ENCODE peak calls at places on chromosome 15, in five cellular contexts. E is OCI-LY7, V is A549, U is GM12865, N is kidney epithelial cell. Y is an unnamed sample.

GRCh38 chr15:72227720-72228119 is 3.3 kb downstream of the PKM start:
- DNase-seq in E (no peak), U (peak; percentile 21), V (no peak), N (no peak), Y (no peak)

GRCh38 chr15:52171386-52171785 is 19.8 kb downstream of the GNB5 start:
- DNase-seq in N (no peak), E (peak; percentile 24), V (no peak), U (no peak), Y (no peak)

GRCh38 chr15:51310064-51310463 is 28.3 kb downstream of the CYP19A1 start:
- DNase-seq in U (no peak), E (no peak), V (no peak), N (no peak), Y (no peak)

GRCh38 chr15:45891766-45892165 is 256.9 kb downstream of the SQOR start:
- DNase-seq in U (no peak), V (no peak), E (no peak), N (no peak), Y (no peak)

GRCh38 chr15:66129561-66129960 is 124.0 kb downstream of the MEGF11 start:
- DNase-seq in U (no peak), E (no peak), N (no peak), V (no peak), Y (no peak)

GRCh38 chr15:61159901-61160300 is 69.2 kb downstream of the RORA start:
- DNase-seq in E (no peak), N (no peak), U (no peak), V (no peak), Y (peak; percentile 93)

GRCh38 chr15:41233367-41233771 is 2.3 kb downstream of the CHP1 start:
- DNase-seq in U (no peak), E (no peak), V (peak; percentile 34), N (peak; percentile 21), Y (no peak)

GRCh38 chr15:51051776-51052175 is 42.9 kb downstream of the TNFAIP8L3 start:
- DNase-seq in U (no peak), E (no peak), V (no peak), N (no peak), Y (peak; percentile 65)

GRCh38 chr15:90665288-90666134 is 51.6 kb upstream of the BLM start:
- DNase-seq in E (peak; percentile 79), U (peak; percentile 96), N (no peak), V (peak; percentile 78), Y (no peak)

GRCh38 chr15:64455951-64456350 is 4.4 kb upstream of the ZNF609 start:
- DNase-seq in U (no peak), N (no peak), E (peak; percentile 77), V (no peak), Y (no peak)

GRCh38 chr15:49343546-49343945 is 79.5 kb upstream of the FGF7 start:
- DNase-seq in E (no peak), N (no peak), U (no peak), V (no peak), Y (no peak)

GRCh38 chr15:63514533-63514943 is 10.1 kb downstream of the USP3 start:
- DNase-seq in N (no peak), V (peak; percentile 86), E (no peak), U (no peak), Y (no peak)

GRCh38 chr15:28904541-28905303 is 18.9 kb downstream of the APBA2 start:
- DNase-seq in U (no peak), E (no peak), V (no peak), N (no peak), Y (no peak)

GRCh38 chr15:77865106-77865630 is 212.3 kb downstream of the TBC1D2B start:
- DNase-seq in U (no peak), V (no peak), E (no peak), N (no peak), Y (no peak)

GRCh38 chr15:92907880-92908279 is 7.8 kb downstream of the CHD2 start:
- DNase-seq in E (no peak), U (no peak), N (peak; percentile 82), V (peak; percentile 78), Y (no peak)

GRCh38 chr15:71730277-71731144 is 79.8 kb upstream of the NR2E3 start:
- DNase-seq in N (no peak), V (peak; percentile 85), E (peak; percentile 61), U (peak; percentile 79), Y (peak; percentile 52)

GRCh38 chr15:62307551-62307950 is 142.5 kb upstream of the C2CD4B start:
- DNase-seq in N (no peak), U (no peak), V (no peak), E (no peak), Y (no peak)

GRCh38 chr15:75127186-75127585 is 74.5 kb upstream of the C15orf39 start:
- DNase-seq in N (no peak), U (no peak), V (no peak), E (no peak), Y (no peak)

GRCh38 chr15:83764201-83764839 is 110.4 kb downstream of the ADAMTSL3 start:
- DNase-seq in N (no peak), V (no peak), U (no peak), E (no peak), Y (no peak)

GRCh38 chr15:63972801-63973200 is 73.5 kb downstream of the DAPK2 start:
- DNase-seq in V (no peak), U (no peak), E (no peak), N (no peak), Y (no peak)

GRCh38 chr15:46343527-46343926 is 708.7 kb downstream of the SQOR start:
- DNase-seq in U (no peak), V (no peak), N (no peak), E (no peak), Y (no peak)

GRCh38 chr15:31484369-31484951 is 157.8 kb downstream of the KLF13 start:
- DNase-seq in N (no peak), E (no peak), V (no peak), U (no peak), Y (no peak)

GRCh38 chr15:97933589-97933988 is 26.9 kb upstream of the ARRDC4 start:
- DNase-seq in V (no peak), U (no peak), N (no peak), E (no peak), Y (no peak)

GRCh38 chr15:51620647-51621046 is 1.9 kb downstream of the DMXL2 start:
- DNase-seq in U (peak; percentile 72), N (no peak), V (no peak), E (no peak), Y (no peak)

GRCh38 chr15:58264068-58264971 is 126.1 kb downstream of the AQP9 start:
- DNase-seq in U (no peak), N (no peak), V (no peak), E (no peak), Y (no peak)

GRCh38 chr15:99032935-99033334 is 25.3 kb upstream of the PGPEP1L start:
- DNase-seq in V (no peak), E (no peak), N (no peak), U (no peak), Y (no peak)

GRCh38 chr15:33149919-33150318 is 44.6 kb downstream of the FMN1 start:
- DNase-seq in N (peak; percentile 72), U (no peak), V (no peak), E (no peak), Y (peak; percentile 80)

GRCh38 chr15:26628071-26628470 is 144.8 kb downstream of the GABRB3 start:
- DNase-seq in E (peak; percentile 47), V (peak; percentile 94), N (no peak), U (no peak), Y (peak; percentile 79)

GRCh38 chr15:43527016-43527801 is 9.8 kb downstream of the MAP1A start:
- DNase-seq in E (no peak), U (no peak), N (no peak), V (no peak), Y (no peak)

GRCh38 chr15:59995568-59996349 is 8.4 kb upstream of the FOXB1 start:
- DNase-seq in E (no peak), N (no peak), V (no peak), U (no peak), Y (no peak)

GRCh38 chr15:59997070-59997701 is 6.9 kb upstream of the FOXB1 start:
- DNase-seq in V (no peak), E (no peak), U (peak; percentile 71), N (no peak), Y (no peak)

GRCh38 chr15:59998256-59999063 is 5.7 kb upstream of the FOXB1 start:
- DNase-seq in U (no peak), V (no peak), N (no peak), E (no peak), Y (no peak)

GRCh38 chr15:59994855-59995557 is 9.1 kb upstream of the FOXB1 start:
- DNase-seq in N (no peak), U (no peak), V (no peak), E (no peak), Y (no peak)

GRCh38 chr15:59996498-59997041 is 7.5 kb upstream of the FOXB1 start:
- DNase-seq in V (no peak), U (no peak), N (no peak), E (no peak), Y (no peak)
- H3K4me3 ChIP-seq in V (peak overlapping the region; percentile 27), U (no peak overlapping the region), N (no peak overlapping the region), E (no peak overlapping the region), Y (no peak overlapping the region)

DNA sequence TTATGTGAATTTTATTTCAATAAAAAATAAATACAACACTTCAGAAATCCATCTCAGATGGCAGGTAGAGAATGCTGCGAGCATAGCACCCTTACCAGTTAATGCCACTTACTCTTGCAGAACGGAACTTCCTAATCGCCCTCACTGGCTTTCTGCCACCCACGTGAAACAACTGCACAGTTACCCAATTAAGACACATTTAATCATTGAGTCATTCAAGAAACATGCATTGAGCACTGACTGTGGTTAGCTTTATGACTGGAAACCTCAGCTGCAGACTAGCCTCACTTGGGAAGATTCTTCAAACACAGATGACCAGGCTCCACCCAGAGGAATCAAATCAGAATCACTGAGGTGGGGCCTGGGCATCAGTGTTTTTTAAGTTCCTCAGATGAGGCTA is 5.6 kb upstream of the MFGE8 start:
- DNase-seq in N (peak; percentile 99), V (peak; percentile 77), U (peak; percentile 72), E (no peak), Y (no peak)
- TF ChIP-seq CTCF in N (no peak), V (no peak), U (no peak), E (no peak), Y (no peak)

GRCh38 chr15:100881573-100882336 is 2.1 kb downstream of the ALDH1A3 start:
- DNase-seq in V (no peak), E (no peak), N (no peak), U (no peak), Y (no peak)

GRCh38 chr15:100880139-100880896 is 687 bp downstream of the ALDH1A3 start:
- DNase-seq in V (no peak), U (no peak), N (no peak), E (no peak), Y (no peak)

GRCh38 chr15:100879461-100880138 is at the start of gene ALDH1A3:
- DNase-seq in U (peak; percentile 36), N (no peak), V (peak; percentile 65), E (no peak), Y (no peak)

GRCh38 chr15:100879046-100879445 is 585 bp upstream of the ALDH1A3 start:
- DNase-seq in N (no peak), V (peak; percentile 19), U (no peak), E (no peak), Y (no peak)

DNA sequence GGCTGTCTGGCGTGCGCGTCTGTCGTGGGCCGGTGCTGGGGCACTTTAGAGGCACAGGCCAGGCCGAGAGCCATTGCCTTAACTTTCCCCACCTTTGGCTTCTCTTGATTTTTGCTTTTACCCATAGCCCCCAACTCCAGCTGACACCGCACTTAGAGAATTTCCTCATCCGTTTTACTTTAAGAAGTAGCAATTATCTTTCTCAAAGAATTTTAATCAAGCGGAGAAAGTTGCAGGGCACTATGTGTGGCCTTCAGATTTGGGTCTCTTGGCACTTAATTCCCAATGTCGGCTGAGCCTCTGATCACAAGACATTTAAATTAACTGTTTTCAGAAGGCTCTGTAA is 1.2 kb downstream of the ALDH1A3 start:
- DNase-seq in V (no peak), N (no peak), E (no peak), U (no peak), Y (no peak)
- H3K4me3 ChIP-seq in V (no peak overlapping the region), N (peak overlapping the region; percentile 54), E (no peak overlapping the region), U (no peak overlapping the region), Y (no peak overlapping the region)

GRCh38 chr15:100115711-100116090 is 226.1 kb downstream of the ADAMTS17 start:
- DNase-seq in U (no peak), E (no peak), V (no peak), N (no peak), Y (no peak)
- TF ChIP-seq CTCF in U (no peak), E (no peak), V (no peak), N (no peak), Y (no peak)

Y was measured in LNCaP clone FGC.